ENCODE peak calls at places on chromosomes 6 and 20, in five cellular contexts. E is IMR-90, H is upper lobe of right lung, S is left ventricle myocardium inferior, C is pancreas. J is an unnamed sample.

GRCh38 chr6:127402890-127403617 is 56.1 kb downstream of the KIAA0408 start:
- DNase-seq in E (no peak), H (no peak), S (no peak), C (no peak), J (no peak)

GRCh38 chr6:73743556-73743955 is 47.6 kb downstream of the CD109 start:
- DNase-seq in E (peak; percentile 27), H (no peak), S (no peak), C (no peak), J (no peak)

GRCh38 chr6:78916411-78916810 is 49.1 kb downstream of the IRAK1BP1 start:
- DNase-seq in E (no peak), H (no peak), S (no peak), C (no peak), J (no peak)

GRCh38 chr6:6915219-6915618 is 192.5 kb upstream of the RREB1 start:
- DNase-seq in E (no peak), H (no peak), S (no peak), C (no peak), J (no peak)

GRCh38 chr6:83176256-83176655 is 16.8 kb downstream of the PGM3 start:
- DNase-seq in E (no peak), H (no peak), S (no peak), C (no peak), J (no peak)

GRCh38 chr6:32692019-32692418 is 25.6 kb upstream of the HLA-DQB1 start:
- DNase-seq in E (no peak), H (no peak), S (no peak), C (no peak), J (no peak)

GRCh38 chr6:83884523-83884922 is 25.0 kb downstream of the CYB5R4 start:
- DNase-seq in E (peak; percentile 58), H (no peak), S (no peak), C (no peak), J (no peak)

GRCh38 chr20:40931348-40932044 is 97.1 kb upstream of the TOP1 start:
- DNase-seq in E (no peak), H (no peak), S (no peak), C (no peak), J (no peak)

GRCh38 chr20:62815066-62815991 is 1.5 kb upstream of the COL9A3 start:
- DNase-seq in E (peak; percentile 41), H (no peak), S (no peak), C (no peak), J (no peak)

GRCh38 chr20:50188879-50189680 is 1.6 kb upstream of the CEBPB start:
- DNase-seq in E (no peak), H (peak; percentile 81), S (no peak), C (peak; percentile 27), J (peak; percentile 83)

GRCh38 chr20:50191566-50192363 is 1.1 kb downstream of the CEBPB start:
- DNase-seq in E (peak; percentile 28), H (peak; percentile 80), S (peak; percentile 44), C (peak; percentile 57), J (peak; percentile 43)

GRCh38 chr20:50189681-50190250 is 864 bp upstream of the CEBPB start:
- DNase-seq in E (no peak), H (peak; percentile 90), S (peak; percentile 45), C (peak; percentile 70), J (peak; percentile 63)

GRCh38 chr20:50191065-50191565 is 485 bp downstream of the CEBPB start:
- DNase-seq in E (no peak), H (peak; percentile 92), S (peak; percentile 73), C (peak; percentile 69), J (peak; percentile 96)

GRCh38 chr20:50190251-50191064 is at the start of gene CEBPB:
- DNase-seq in E (peak; percentile 88), H (peak; percentile 96), S (peak; percentile 88), C (peak; percentile 88), J (peak; percentile 98)
- H3K4me1 ChIP-seq in E (peaks cover 17% of the 10 kb centered on the region), H (peaks cover 38% of the 10 kb centered on the region), S (peaks cover 58% of the 10 kb centered on the region), C (no peaks in the 10 kb centered on the region), J (peaks cover 39% of the 10 kb centered on the region)

GRCh38 chr20:19317240-19318069 is 105.0 kb downstream of the SLC24A3 start:
- DNase-seq in E (no peak), H (no peak), S (no peak), C (no peak), J (no peak)

GRCh38 chr20:19322061-19322985 is 109.9 kb downstream of the SLC24A3 start:
- DNase-seq in E (no peak), H (no peak), S (no peak), C (no peak), J (no peak)

DNA sequence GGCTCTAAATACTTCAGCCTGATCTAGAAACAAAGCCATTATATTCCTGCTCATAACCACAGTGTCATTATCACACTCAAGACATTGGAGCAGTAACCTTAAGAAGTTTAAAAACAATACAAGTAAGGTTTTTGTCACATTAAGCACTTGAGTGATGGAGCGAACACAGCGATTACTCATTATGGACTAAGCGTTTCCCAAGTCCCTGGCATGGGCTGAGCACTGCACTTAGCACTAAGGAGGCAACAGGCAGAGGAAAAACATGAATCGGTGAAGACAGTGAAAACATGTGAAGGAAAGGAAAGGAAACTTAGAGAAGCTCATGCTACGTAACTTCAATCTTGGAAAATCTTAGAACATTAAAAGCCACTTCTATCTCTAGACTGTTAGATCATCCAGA is 108.7 kb downstream of the SLC24A3 start:
- DNase-seq in E (no peak), H (no peak), S (no peak), C (no peak), J (no peak)
- H3K4me1 ChIP-seq in E (no peaks in the 10 kb centered on the region), H (no peaks in the 10 kb centered on the region), S (peaks cover 5% of the 10 kb centered on the region), C (no peaks in the 10 kb centered on the region), J (no peaks in the 10 kb centered on the region)

GRCh38 chr6:56766139-56766805 is 123.6 kb upstream of the DST start:
- DNase-seq in E (no peak), H (no peak), S (no peak), C (no peak), J (no peak)
- H3K4me1 ChIP-seq in E (peaks cover 20% of the 10 kb centered on the region), H (peaks cover 4% of the 10 kb centered on the region), S (peaks cover 84% of the 10 kb centered on the region), C (no peaks in the 10 kb centered on the region), J (peaks cover 3% of the 10 kb centered on the region)

DNA sequence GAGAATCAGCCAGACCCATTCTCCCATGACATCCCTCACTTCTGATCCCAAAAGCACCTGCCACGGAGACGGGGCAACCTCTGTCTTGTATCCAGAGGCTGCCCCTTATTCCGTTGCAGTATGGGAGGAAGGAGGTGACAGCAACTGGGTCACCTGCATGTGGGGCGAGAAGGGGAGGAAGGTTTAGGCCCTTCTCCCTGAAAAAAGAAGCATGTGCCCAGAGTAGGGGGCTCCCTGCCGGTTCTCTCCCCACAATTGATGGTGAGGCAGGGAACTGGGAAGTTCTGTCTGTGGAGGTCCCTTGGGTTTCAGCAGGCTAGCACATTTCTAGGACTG is 49.3 kb upstream of the FANCE start:
- DNase-seq in E (no peak), H (no peak), S (no peak), C (no peak), J (no peak)
- H3K4me1 ChIP-seq in E (peaks cover 10% of the 10 kb centered on the region), H (peaks cover 7% of the 10 kb centered on the region), S (peaks cover 28% of the 10 kb centered on the region), C (peaks cover 23% of the 10 kb centered on the region), J (peaks cover 7% of the 10 kb centered on the region)

DNA sequence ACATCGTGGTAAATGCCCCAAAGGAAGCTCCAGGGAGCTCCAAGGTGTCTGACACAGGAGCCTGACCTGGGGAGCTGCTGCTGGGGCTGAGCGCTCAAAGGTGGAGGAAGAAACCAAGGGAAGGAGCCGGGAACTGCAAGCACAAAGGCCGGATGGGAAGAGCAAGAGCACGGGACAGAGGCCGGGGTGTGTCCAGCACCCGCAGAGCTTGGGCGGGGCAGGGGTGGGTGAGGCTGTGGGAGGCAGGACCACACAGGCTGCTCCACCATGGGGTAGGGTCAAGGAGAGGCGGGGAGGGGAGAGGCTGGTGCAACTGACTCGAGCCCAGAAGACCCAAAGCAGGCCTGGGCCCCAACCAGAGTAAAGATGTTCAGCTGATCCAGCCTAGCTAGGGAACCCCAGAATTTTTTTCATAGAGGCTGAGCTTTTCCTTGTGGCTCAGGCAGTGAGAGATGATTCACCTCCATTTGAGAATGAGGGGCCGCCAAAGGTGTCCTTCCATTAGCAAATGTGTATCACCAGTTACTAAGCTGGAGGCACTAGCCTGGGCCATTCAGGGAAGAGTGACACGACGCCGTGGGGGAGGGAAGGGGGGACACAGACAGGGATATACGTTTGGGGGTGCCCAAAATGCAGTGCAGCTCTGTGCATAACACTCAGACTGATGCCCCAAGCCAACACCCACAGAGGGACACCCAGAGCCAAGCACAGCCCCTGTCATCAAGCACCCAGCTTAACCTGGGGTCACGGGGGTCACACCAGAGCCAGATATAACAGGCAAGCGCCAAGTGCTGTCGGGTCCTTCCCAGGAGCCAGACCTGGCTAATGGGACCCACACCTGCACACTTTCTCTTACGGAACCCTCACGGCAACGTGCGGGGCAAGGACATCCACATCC is 21.3 kb upstream of the TLDC2 start:
- DNase-seq in E (peak; percentile 28), H (no peak), S (peak; percentile 46), C (no peak), J (peak; percentile 37)
- H3K4me1 ChIP-seq in E (peaks cover 44% of the 10 kb centered on the region), H (peaks cover 58% of the 10 kb centered on the region), S (peaks cover 89% of the 10 kb centered on the region), C (peaks cover 3% of the 10 kb centered on the region), J (peaks cover 62% of the 10 kb centered on the region)

J was measured in upper lobe of left lung.